ENCODE peak calls at places on chromosomes 1 and 21, in nine cellular contexts. S is A549, U is hepatocyte, E is neural crest cell, W is epithelial cell of esophagus, A is mammary epithelial cell, K is keratinocyte, D is astrocyte, X is IMR-90. C is an unnamed sample.
A peak's percentile ranks its signal among the peaks of the same experiment; 100 is the strongest.

GRCh38 chr21:39004776-39005605 is 178.3 kb downstream of the PSMG1 start:
- DNase-seq in E (no peak), W (no peak), K (no peak), A (no peak), U (peak; percentile 48), S (no peak), D (peak; percentile 52), X (peak; percentile 26), C (no peak)

GRCh38 chr1:236030572-236030971 is 34.3 kb downstream of the NID1 start:
- DNase-seq in X (peak; percentile 81), S (no peak), D (no peak), K (no peak), U (no peak), E (no peak), W (no peak), A (no peak), C (no peak)

GRCh38 chr1:107776898-107777663 is 187.9 kb downstream of the VAV3 start:
- DNase-seq in E (no peak), A (no peak), U (no peak), K (no peak), W (no peak), X (no peak), S (no peak), D (no peak), C (no peak)

GRCh38 chr1:69639159-69639558 is 71.4 kb downstream of the LRRC7 start:
- DNase-seq in A (no peak), X (no peak), W (no peak), E (no peak), D (no peak), S (no peak), U (no peak), K (no peak), C (no peak)

GRCh38 chr1:109989656-109990653 is 5.4 kb downstream of the AHCYL1 start:
- DNase-seq in S (no peak), W (no peak), X (no peak), U (no peak), D (peak; percentile 46), A (no peak), E (no peak), K (no peak), C (no peak)

GRCh38 chr1:212930986-212931678 is 19.2 kb upstream of the VASH2 start:
- DNase-seq in A (no peak), E (no peak), D (no peak), X (no peak), K (no peak), U (peak; percentile 63), W (no peak), S (peak; percentile 79), C (no peak)

GRCh38 chr1:42922687-42923366 is 35.8 kb downstream of the SLC2A1 start:
- DNase-seq in W (peak; percentile 78), K (no peak), S (peak; percentile 83), E (peak; percentile 44), X (peak; percentile 69), D (peak; percentile 60), U (peak; percentile 73), A (peak; percentile 72), C (no peak)

GRCh38 chr21:42164064-42164789 is 54.7 kb upstream of the ABCG1 start:
- DNase-seq in W (peak; percentile 49), D (no peak), E (peak; percentile 44), U (peak; percentile 63), A (peak; percentile 20), X (no peak), S (peak; percentile 24), K (no peak), C (no peak)

GRCh38 chr1:169312084-169312954 is 55.3 kb downstream of the NME7 start:
- DNase-seq in D (peak; percentile 99), A (peak; percentile 96), W (peak; percentile 94), S (peak; percentile 70), E (no peak), K (peak; percentile 56), U (peak; percentile 47), X (peak; percentile 98), C (peak; percentile 88)

GRCh38 chr21:22128671-22129070 is 1130.5 kb downstream of the NCAM2 start:
- DNase-seq in W (no peak), D (no peak), E (no peak), K (no peak), S (no peak), U (no peak), X (no peak), A (no peak), C (no peak)

GRCh38 chr1:116666090-116666489 is 1.4 kb downstream of the IGSF3 start:
- DNase-seq in A (no peak), X (no peak), K (no peak), S (no peak), U (peak; percentile 34), W (peak; percentile 33), E (no peak), D (no peak), C (no peak)

GRCh38 chr21:16644690-16645089 is 868.2 kb upstream of the CXADR start:
- DNase-seq in E (no peak), K (no peak), S (no peak), W (peak; percentile 42), X (peak; percentile 20), D (peak; percentile 37), U (no peak), A (peak; percentile 1), C (peak; percentile 7)

GRCh38 chr1:186059752-186060151 is 315.3 kb downstream of the TPR start:
- DNase-seq in U (no peak), W (peak; percentile 49), A (no peak), D (peak; percentile 8), X (no peak), K (no peak), S (no peak), E (no peak), C (no peak)

DNA sequence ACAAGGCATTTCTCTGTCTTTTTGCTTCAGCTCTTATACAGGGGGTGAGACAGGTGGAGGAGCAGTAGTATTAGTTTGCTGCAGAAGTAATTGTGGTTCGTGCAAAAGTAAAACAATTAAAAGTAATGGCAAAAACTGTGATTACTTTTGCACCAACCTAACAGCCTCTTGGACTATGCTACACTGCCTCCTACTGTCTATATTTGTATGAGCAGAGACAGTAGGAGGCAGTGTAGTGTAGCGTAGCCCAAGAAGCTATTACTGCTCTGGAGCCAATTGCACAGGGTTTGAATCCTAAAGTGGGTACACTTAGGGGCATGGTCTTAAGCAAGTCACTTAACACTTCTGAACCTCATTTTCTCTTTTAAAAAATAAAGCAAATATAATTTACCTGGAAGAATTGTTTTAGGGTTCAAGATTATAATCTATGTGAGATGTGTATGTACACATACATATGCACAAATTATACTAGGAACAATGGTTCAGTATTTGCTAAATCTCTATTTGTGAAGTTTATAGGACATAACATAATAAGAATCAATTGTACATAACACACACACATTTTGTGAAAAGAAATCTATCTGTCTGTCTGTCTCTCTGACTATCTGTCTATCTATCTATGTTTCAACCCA is 103.8 kb downstream of the BRINP3 start:
- DNase-seq in X (peak; percentile 38), D (peak; percentile 6), A (peak; percentile 9), W (peak; percentile 53), E (no peak), S (peak; percentile 36), K (no peak), U (peak; percentile 37), C (no peak)
- TF ChIP-seq CTCF in X (peak; percentile 78), D (peak; percentile 39), A (peak; percentile 74), W (peak; percentile 64), E (peak; percentile 73), S (peak; percentile 61), K (peak; percentile 61), U (peak; percentile 54), C (no peak)

GRCh38 chr1:197778326-197778922 is 3.1 kb upstream of the DENND1B start:
- DNase-seq in K (no peak), A (no peak), D (no peak), S (no peak), U (no peak), X (no peak), E (no peak), W (no peak), C (no peak)

GRCh38 chr1:197776348-197777082 is 1.2 kb upstream of the DENND1B start:
- DNase-seq in E (no peak), S (no peak), D (peak; percentile 96), X (peak; percentile 93), U (no peak), W (peak; percentile 78), A (peak; percentile 89), K (peak; percentile 49), C (peak; percentile 86)

GRCh38 chr1:197773856-197774255 is 1.4 kb downstream of the DENND1B start:
- DNase-seq in W (no peak), K (no peak), D (no peak), U (no peak), S (no peak), E (no peak), A (no peak), X (no peak), C (no peak)

GRCh38 chr1:197774691-197775281 is 494 bp downstream of the DENND1B start:
- DNase-seq in A (peak; percentile 36), D (peak; percentile 27), K (no peak), W (peak; percentile 24), E (peak; percentile 41), S (peak; percentile 40), X (peak; percentile 41), U (peak; percentile 69), C (no peak)

DNA sequence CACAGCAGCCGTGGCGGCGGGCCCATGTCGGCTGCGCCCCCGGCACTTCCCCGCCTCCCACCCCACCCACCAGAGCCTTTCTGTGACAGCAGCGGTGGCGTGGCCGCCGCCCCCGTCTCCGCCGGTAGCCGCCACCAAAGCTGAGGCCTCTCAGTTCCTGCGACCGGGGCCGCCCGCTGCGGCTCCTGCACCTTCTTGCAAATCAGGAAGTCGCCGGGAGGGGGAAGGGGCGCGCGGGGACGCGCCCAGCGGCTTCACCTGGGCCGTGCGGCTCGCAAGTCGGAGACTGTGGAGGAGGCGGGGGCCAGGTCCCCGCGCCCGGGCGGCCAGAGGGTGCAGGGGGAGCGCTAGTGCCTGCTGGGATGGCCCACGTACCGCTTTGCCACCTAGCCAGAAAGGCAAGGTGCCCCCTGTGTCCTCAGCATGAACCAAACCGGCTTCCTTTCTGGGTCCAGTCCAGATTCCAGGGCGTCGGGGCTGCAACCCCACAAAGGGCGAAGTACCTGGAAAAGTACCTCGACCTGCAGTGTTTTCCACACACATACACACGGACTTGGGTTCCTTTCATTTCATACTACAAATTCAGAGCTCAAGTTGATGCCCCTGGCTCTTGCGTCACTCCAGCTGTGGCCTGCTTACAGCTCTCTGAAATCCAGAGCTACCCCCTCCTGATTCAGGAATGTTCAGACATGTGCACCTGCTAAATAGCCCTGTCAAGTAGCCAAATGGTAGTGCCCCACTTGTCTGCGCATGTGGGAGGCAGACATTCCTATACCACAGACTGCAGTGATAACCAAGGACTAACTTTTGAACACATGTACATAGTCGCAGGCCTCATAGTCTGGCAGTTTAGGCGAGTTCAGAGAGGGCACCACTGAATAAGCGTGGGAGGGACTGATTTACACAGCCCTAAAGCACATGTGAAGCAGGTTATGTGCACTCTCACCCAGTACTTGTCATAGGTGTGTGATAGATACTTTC is at the start of gene DENND1B:
- DNase-seq in U (peak; percentile 87), D (peak; percentile 81), A (peak; percentile 69), W (peak; percentile 82), X (peak; percentile 61), E (peak; percentile 54), K (no peak), S (peak; percentile 76), C (peak; percentile 39)
- TF ChIP-seq CTCF in U (peak; percentile 19), D (no peak), A (peak; percentile 22), W (no peak), X (no peak), E (peak; percentile 40), K (no peak), S (no peak), C (no peak)

GRCh38 chr1:38071530-38072266 is 25.1 kb upstream of the POU3F1 start:
- DNase-seq in W (peak; percentile 48), S (peak; percentile 30), K (peak; percentile 28), A (peak; percentile 26), X (peak; percentile 55), D (peak; percentile 16), U (peak; percentile 37), E (no peak), C (peak; percentile 7)
- TF ChIP-seq CTCF in W (peak; percentile 33), S (peak; percentile 15), K (peak; percentile 61), A (peak; percentile 44), X (peak; percentile 52), D (peak; percentile 41), U (peak; percentile 24), E (peak; percentile 38), C (peak; percentile 53)

GRCh38 chr1:245888809-245889208 is 618.3 kb downstream of the SMYD3 start:
- DNase-seq in X (peak; percentile 41), S (peak; percentile 36), K (no peak), A (peak; percentile 35), W (peak; percentile 65), U (peak; percentile 49), E (no peak), D (peak; percentile 12), C (no peak)
- TF ChIP-seq CTCF in X (peak; percentile 41), S (peak; percentile 12), K (peak; percentile 19), A (peak; percentile 52), W (peak; percentile 56), U (peak; percentile 42), E (peak; percentile 36), D (peak; percentile 41), C (peak; percentile 46)